ENCODE peak calls at places on chromosomes 12 and 14, in six cellular contexts. G is Karpas-422, T is prostate gland, B is astrocyte of the spinal cord, U is foreskin fibroblast, Z is HFF-Myc. V is an unnamed sample.

GRCh38 chr12:80374615-80375014 is 69.4 kb upstream of the PTPRQ start:
- DNase-seq in G (no peak), B (no peak), Z (no peak), U (no peak), T (no peak), V (no peak)

GRCh38 chr14:24232645-24233537 is at the start of gene GMPR2:
- DNase-seq in T (no peak), B (no peak), Z (no peak), G (peak), U (no peak), V (no peak)

GRCh38 chr14:39673141-39674133 is 241.2 kb upstream of the FBXO33 start:
- DNase-seq in G (no peak), U (no peak), B (peak), T (no peak), Z (no peak), V (peak)

GRCh38 chr14:77139022-77139421 is 2.6 kb downstream of the ZDHHC22 start:
- DNase-seq in Z (no peak), B (no peak), G (no peak), T (no peak), U (no peak), V (no peak)

GRCh38 chr14:84490081-84490480 is 1039.9 kb upstream of the FLRT2 start:
- DNase-seq in U (no peak), B (no peak), Z (no peak), T (no peak), G (no peak), V (no peak)

GRCh38 chr12:109018276-109018675 is 2.6 kb downstream of the SVOP start:
- DNase-seq in Z (no peak), U (no peak), G (no peak), T (no peak), B (no peak), V (no peak)

GRCh38 chr14:51658441-51659173 is 6.9 kb downstream of the FRMD6 start:
- DNase-seq in U (no peak), Z (no peak), G (no peak), B (no peak), T (no peak), V (no peak)

GRCh38 chr14:49207451-49207850 is 378.7 kb downstream of the RPS29 start:
- DNase-seq in U (no peak), T (no peak), B (no peak), Z (no peak), G (no peak), V (no peak)

GRCh38 chr14:29016050-29016900 is 249.7 kb downstream of the FOXG1 start:
- DNase-seq in T (no peak), G (peak), U (peak), Z (peak), B (peak), V (no peak)

GRCh38 chr14:61872452-61872851 is 110.2 kb downstream of the SNAPC1 start:
- DNase-seq in T (no peak), U (no peak), Z (no peak), G (peak), B (no peak), V (no peak)

GRCh38 chr12:67068773-67069450 is 200.2 kb upstream of the CAND1 start:
- DNase-seq in Z (no peak), T (peak), U (peak), B (peak), G (no peak), V (no peak)

GRCh38 chr14:84770030-84770429 is 759.9 kb upstream of the FLRT2 start:
- DNase-seq in B (no peak), T (no peak), G (no peak), Z (no peak), U (no peak), V (no peak)

GRCh38 chr12:8052679-8053078 is 13.5 kb downstream of the C3AR1 start:
- DNase-seq in G (no peak), B (no peak), T (no peak), U (no peak), Z (no peak), V (no peak)

GRCh38 chr12:82554529-82554928 is 132.2 kb upstream of the TMTC2 start:
- DNase-seq in T (no peak), U (no peak), B (peak), Z (no peak), G (no peak), V (no peak)

GRCh38 chr14:71363961-71364360 is 456.7 kb downstream of the PCNX1 start:
- DNase-seq in U (no peak), Z (no peak), G (no peak), T (no peak), B (peak), V (no peak)

GRCh38 chr12:105296116-105297095 is 34.1 kb upstream of the C12orf75 start:
- DNase-seq in Z (no peak), U (no peak), B (no peak), G (no peak), T (no peak), V (no peak)

GRCh38 chr14:104544362-104544761 is 35.2 kb upstream of the C14orf180 start:
- DNase-seq in T (no peak), B (no peak), Z (no peak), G (peak), U (no peak), V (no peak)

GRCh38 chr12:100927825-100928224 is 133.2 kb downstream of the ANO4 start:
- DNase-seq in Z (peak), B (peak), T (no peak), G (no peak), U (peak), V (no peak)

DNA sequence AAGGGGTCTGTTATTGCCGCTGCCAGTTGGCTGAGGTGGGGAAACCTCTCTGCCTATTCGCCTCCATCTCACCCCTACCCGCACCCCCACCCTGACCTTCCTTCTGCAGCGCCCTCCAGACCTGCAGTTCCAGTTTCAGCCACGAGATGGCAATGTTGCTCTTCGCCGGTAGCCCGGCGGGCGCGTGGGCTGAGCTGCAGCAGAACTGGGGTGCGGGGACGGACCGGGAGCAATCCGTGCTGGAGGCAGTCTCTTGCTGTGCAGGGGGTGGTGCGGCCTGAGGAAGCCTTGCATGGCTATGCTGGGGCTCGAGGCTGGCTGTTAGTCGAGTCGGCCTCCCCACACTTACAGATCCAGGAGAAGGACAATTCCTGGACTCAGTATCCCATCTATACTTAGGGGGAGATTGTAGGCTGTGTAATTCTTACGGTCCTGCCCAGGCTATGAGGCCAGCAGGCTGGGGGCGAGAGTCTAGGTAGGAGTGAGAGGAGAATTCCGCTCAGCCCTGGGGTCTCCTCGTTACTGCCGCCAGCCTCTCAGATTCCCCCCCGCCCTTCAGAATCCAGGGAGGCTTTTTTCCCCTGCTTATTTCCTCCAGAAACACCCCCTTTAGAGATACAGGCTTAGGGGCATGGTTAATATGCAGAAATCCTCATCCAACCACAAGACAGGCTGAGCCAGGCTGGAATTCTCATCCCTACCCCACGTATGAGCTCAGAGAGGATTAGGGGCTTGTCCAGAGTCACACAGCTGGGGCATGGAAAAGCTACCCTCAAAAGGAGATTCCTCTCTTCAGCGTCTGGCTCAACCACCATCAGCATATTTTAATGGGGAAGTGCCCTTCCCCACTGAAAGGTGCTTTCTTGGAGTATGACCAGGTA is 118.2 kb downstream of the AACS start:
- DNase-seq in Z (peak), U (peak), B (peak), T (peak), G (peak), V (peak)
- H3K4me3 ChIP-seq in Z (no peak), U (no peak), B (no peak), T (no peak), G (no peak), V (no peak)

GRCh38 chr12:114684870-114685273 is 897 bp upstream of the TBX3 start:
- DNase-seq in U (no peak), G (no peak), B (no peak), T (no peak), Z (no peak), V (no peak)

GRCh38 chr12:114684098-114684869 is at the start of gene TBX3:
- DNase-seq in Z (peak), G (no peak), B (peak), T (peak), U (peak), V (peak)

GRCh38 chr12:114685869-114686268 is 1.9 kb upstream of the TBX3 start:
- DNase-seq in B (no peak), G (no peak), Z (no peak), T (no peak), U (no peak), V (no peak)

GRCh38 chr12:114686421-114687268 is 2.7 kb upstream of the TBX3 start:
- DNase-seq in T (no peak), G (no peak), Z (no peak), U (no peak), B (no peak), V (no peak)

GRCh38 chr12:114685320-114685781 is 1.4 kb upstream of the TBX3 start:
- DNase-seq in T (no peak), G (no peak), U (no peak), B (no peak), Z (no peak), V (no peak)
- H3K4me3 ChIP-seq in T (peak), G (no peak), U (peak), B (peak), Z (peak), V (peak)

DNA sequence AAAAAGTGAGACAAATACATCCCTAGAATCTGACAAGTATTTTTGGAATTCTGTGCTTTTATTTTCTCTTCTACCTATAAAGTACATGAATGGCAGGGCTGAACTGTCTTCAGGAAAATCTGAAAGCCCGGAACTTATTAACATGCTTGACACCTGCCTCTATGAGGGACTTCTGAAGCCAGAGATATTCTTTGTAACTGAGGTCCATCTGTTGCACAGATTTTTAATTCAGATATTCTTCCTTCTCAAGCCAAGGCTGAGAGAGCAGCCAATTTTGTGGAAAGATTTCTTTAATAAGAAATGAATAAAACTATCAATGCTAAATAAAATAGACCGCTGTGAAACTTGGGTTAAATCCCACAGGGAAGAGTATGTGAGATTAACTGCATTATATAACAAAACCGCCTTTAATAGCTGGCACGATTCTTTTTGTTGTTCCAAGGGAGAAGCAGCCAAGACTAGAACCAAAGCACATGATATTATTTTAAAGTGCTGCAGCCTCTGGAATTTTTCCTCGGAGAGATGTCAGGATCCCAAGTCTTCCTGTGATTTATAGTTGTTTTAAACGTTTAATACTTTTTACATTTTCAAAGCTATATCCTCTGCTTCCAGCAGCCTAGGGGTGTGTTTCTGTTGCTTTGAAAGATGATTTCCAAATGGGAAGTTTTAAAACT is 148.9 kb downstream of the CRADD start:
- DNase-seq in B (no peak), Z (no peak), G (no peak), T (peak), U (no peak), V (no peak)
- H3K4me3 ChIP-seq in B (no peak), Z (no peak), G (no peak), T (no peak), U (no peak), V (no peak)

DNA sequence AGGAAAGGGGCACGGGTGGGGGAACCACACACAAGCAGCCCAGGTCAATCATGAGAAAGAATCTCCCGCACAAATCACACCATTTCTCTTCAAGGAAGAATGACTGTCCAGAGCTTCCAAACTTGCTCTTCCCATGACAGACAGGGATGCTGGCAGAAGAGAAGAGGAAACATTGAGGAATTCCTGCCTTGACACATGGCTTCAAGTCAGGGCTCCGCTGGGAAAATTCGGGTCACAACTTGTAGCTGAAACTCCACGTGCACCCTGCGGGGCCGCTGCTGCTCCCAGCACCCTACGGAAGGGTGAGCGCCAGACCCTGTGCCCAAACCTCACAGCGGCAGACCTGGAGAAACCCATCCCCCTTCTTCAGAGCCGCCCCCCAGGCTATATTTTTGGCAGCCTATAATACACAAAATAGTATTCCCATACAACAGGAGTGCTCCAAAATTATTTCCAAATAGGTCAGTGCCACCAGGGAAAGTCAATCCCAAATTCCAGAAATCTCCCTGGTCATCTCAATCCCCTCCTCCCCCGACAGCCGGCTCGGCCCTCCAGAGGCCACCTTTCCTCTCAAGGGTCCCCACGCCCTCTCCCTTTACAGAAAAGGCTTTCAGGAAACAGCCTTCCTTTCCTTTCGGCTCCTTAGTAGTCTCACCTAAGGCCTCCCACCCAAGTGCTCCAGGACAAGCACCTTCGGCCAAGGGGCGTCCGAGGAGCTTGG is 1.3 kb downstream of the TMEM132D start:
- DNase-seq in B (no peak), Z (no peak), G (no peak), U (no peak), T (no peak), V (no peak)
- H3K4me3 ChIP-seq in B (peak), Z (no peak), G (no peak), U (no peak), T (no peak), V (peak)